ENCODE peak calls at places on chromosomes 1 and 21, in ten cellular contexts. F is activated CD4-positive, alpha-beta T cell treated with anti-CD3 and anti-CD28 coated beads, Interleukin-2, amount 10 ng/mL, durations not matched to agents 7 days and 5 days; V is AG20443; X is iPS-NIHi11; A is tibial artery; B is kidney; G is stimulated activated CD4-positive, alpha-beta T cell treated with anti-CD3 and anti-CD28 coated beads, Interleukin-12 subunit alpha, Interleukin-12 subunit beta, amount 100 ng/mL, for 4 hours; W is substantia nigra; C is renal cortical epithelial cell; Q is GM06990. U is an unnamed sample.

GRCh38 chr1:155052412-155053400 is 1.6 kb downstream of the ADAM15 start:
- DNase-seq in W (no peak), F (peak), X (no peak), Q (no peak), A (no peak), V (no peak), G (peak), B (peak), C (no peak), U (no peak)

GRCh38 chr1:184866991-184867788 is 107.1 kb downstream of the NIBAN1 start:
- DNase-seq in C (peak), W (no peak), G (no peak), V (peak), A (no peak), B (no peak), Q (peak), X (no peak), F (peak), U (peak)

GRCh38 chr1:246617156-246617555 is 50.9 kb downstream of the CNST start:
- DNase-seq in C (no peak), V (no peak), Q (no peak), F (no peak), G (no peak), B (no peak), W (no peak), X (no peak), A (no peak), U (no peak)

GRCh38 chr1:183304466-183305122 is 113.6 kb downstream of the NMNAT2 start:
- DNase-seq in A (no peak), G (no peak), F (no peak), Q (no peak), W (no peak), B (no peak), X (no peak), V (no peak), C (no peak), U (peak)

GRCh38 chr1:39957299-39958020 is 2.5 kb downstream of the MFSD2A start:
- DNase-seq in V (no peak), B (no peak), X (no peak), G (no peak), W (peak), C (peak), Q (no peak), A (no peak), F (no peak), U (no peak)

GRCh38 chr1:159929155-159930051 is 4.1 kb upstream of the TAGLN2 start:
- DNase-seq in Q (no peak), F (no peak), G (no peak), W (no peak), A (no peak), X (no peak), C (no peak), B (peak), V (no peak), U (no peak)

GRCh38 chr1:18565321-18565720 is 65.3 kb upstream of the PAX7 start:
- DNase-seq in G (no peak), C (no peak), V (no peak), X (no peak), F (no peak), Q (no peak), W (no peak), A (no peak), B (no peak), U (no peak)

GRCh38 chr1:16209132-16209846 is 3.2 kb downstream of the ARHGEF19 start:
- DNase-seq in B (no peak), V (no peak), C (no peak), F (no peak), G (no peak), A (no peak), Q (no peak), W (no peak), X (no peak), U (no peak)

GRCh38 chr21:45998276-45998701 is 16.7 kb downstream of the COL6A1 start:
- DNase-seq in Q (no peak), F (no peak), W (no peak), G (no peak), V (no peak), A (peak), C (no peak), X (peak), B (peak), U (no peak)

GRCh38 chr1:36735939-36736730 is 253.4 kb upstream of the CSF3R start:
- DNase-seq in C (no peak), V (no peak), F (no peak), X (no peak), Q (no peak), W (no peak), A (no peak), G (no peak), B (no peak), U (no peak)

GRCh38 chr21:44550807-44551206 is 498 bp downstream of the KRTAP10-2 start:
- DNase-seq in X (no peak), F (no peak), W (no peak), B (peak), Q (no peak), V (no peak), A (peak), G (no peak), C (no peak), U (no peak)

GRCh38 chr1:13540871-13541270 is 27.1 kb upstream of the LRRC38 start:
- DNase-seq in Q (no peak), F (no peak), X (no peak), B (no peak), V (no peak), G (no peak), A (no peak), W (peak), C (no peak), U (no peak)

GRCh38 chr1:111275079-111275478 is 15.6 kb upstream of the CHIA start:
- DNase-seq in F (peak), G (no peak), C (peak), B (no peak), A (peak), V (peak), Q (peak), W (no peak), X (no peak), U (no peak)

GRCh38 chr1:51792864-51793263 is 85.7 kb downstream of the NRDC start:
- DNase-seq in A (no peak), C (peak), F (no peak), W (no peak), X (no peak), V (peak), G (no peak), B (no peak), Q (no peak), U (no peak)

GRCh38 chr1:22801347-22801746 is 90.7 kb downstream of the EPHB2 start:
- DNase-seq in B (no peak), C (no peak), F (no peak), G (no peak), W (no peak), Q (no peak), A (no peak), X (no peak), V (no peak), U (no peak)

GRCh38 chr1:70890408-70890807 is 157.2 kb downstream of the PTGER3 start:
- DNase-seq in X (no peak), C (no peak), W (no peak), B (no peak), G (no peak), Q (no peak), A (no peak), V (no peak), F (no peak), U (no peak)

GRCh38 chr1:64042331-64043100 is 160.9 kb upstream of the UBE2U start:
- DNase-seq in B (no peak), C (peak), X (no peak), F (no peak), A (peak), G (no peak), Q (no peak), W (no peak), V (peak), U (peak)

GRCh38 chr1:8239039-8239305 is 78.9 kb upstream of the SLC45A1 start:
- DNase-seq in B (no peak), F (no peak), W (no peak), C (peak), A (peak), G (no peak), V (no peak), Q (no peak), X (no peak), U (peak)

GRCh38 chr1:27361044-27361402 is 5.7 kb downstream of the MAP3K6 start:
- DNase-seq in V (no peak), C (no peak), B (peak), G (no peak), X (no peak), A (no peak), W (no peak), F (no peak), Q (no peak), U (no peak)

GRCh38 chr1:154434346-154435075 is 29.4 kb downstream of the IL6R start:
- DNase-seq in Q (no peak), W (peak), X (no peak), C (no peak), F (no peak), A (peak), B (peak), V (no peak), G (no peak), U (peak)

GRCh38 chr1:101733340-101733739 is 263.4 kb downstream of the OLFM3 start:
- DNase-seq in B (no peak), Q (no peak), V (no peak), A (no peak), X (peak), C (peak), W (no peak), F (no peak), G (no peak), U (no peak)

GRCh38 chr1:43452789-43453441 is 816 bp downstream of the HYI start:
- DNase-seq in G (no peak), V (peak), W (peak), A (peak), C (peak), B (no peak), X (peak), F (no peak), Q (no peak), U (peak)

GRCh38 chr1:200346744-200347143 is 63.1 kb downstream of the ZNF281 start:
- DNase-seq in Q (no peak), B (no peak), C (no peak), F (no peak), G (no peak), X (no peak), W (no peak), V (no peak), A (no peak), U (no peak)

GRCh38 chr21:14977814-14978213 is 87.0 kb downstream of the NRIP1 start:
- DNase-seq in F (no peak), W (no peak), A (no peak), X (no peak), Q (no peak), C (no peak), G (no peak), B (no peak), V (no peak), U (no peak)

GRCh38 chr1:7842517-7842916 is 10.3 kb downstream of the UTS2 start:
- DNase-seq in B (no peak), W (no peak), X (no peak), G (no peak), C (no peak), V (no peak), Q (peak), A (no peak), F (peak), U (no peak)

GRCh38 chr1:193069748-193070394 is 10.5 kb downstream of the RO60 start:
- DNase-seq in V (peak), Q (no peak), A (no peak), F (no peak), B (no peak), X (peak), C (peak), W (no peak), G (no peak), U (peak)

GRCh38 chr21:36209626-36210171 is 53.1 kb downstream of the DOP1B start:
- DNase-seq in F (peak), Q (no peak), A (no peak), X (peak), V (peak), B (no peak), W (no peak), C (peak), G (no peak), U (peak)

GRCh38 chr1:40039245-40039756 is 1.2 kb upstream of the CAP1 start:
- DNase-seq in G (no peak), C (peak), V (no peak), A (no peak), F (peak), B (no peak), X (no peak), Q (peak), W (no peak), U (peak)

GRCh38 chr1:23216771-23217420 is 406 bp downstream of the HTR1D start:
- DNase-seq in A (no peak), W (no peak), C (no peak), G (peak), F (no peak), B (no peak), X (peak), Q (no peak), V (peak), U (peak)